ENCODE peak calls at places on chromosomes 7 and 10, in six cellular contexts. M is GM23338, I is HFF-Myc, Y is endodermal cell, U is BE2C, W is GM12865. X is an unnamed sample.

GRCh38 chr10:79074732-79075131 is 6.0 kb downstream of the ZMIZ1 start:
- DNase-seq in M (no peak), I (no peak), Y (no peak), U (no peak), W (no peak), X (peak)

GRCh38 chr10:6095810-6096209 is 7.0 kb downstream of the RBM17 start:
- DNase-seq in M (no peak), I (no peak), Y (no peak), U (no peak), W (no peak), X (no peak)

GRCh38 chr10:48439581-48440041 is 133.1 kb downstream of the MAPK8 start:
- DNase-seq in M (peak), I (no peak), Y (peak), U (no peak), W (no peak), X (peak)

GRCh38 chr7:29564455-29565185 is 985 bp downstream of the PRR15 start:
- DNase-seq in M (peak), I (no peak), Y (peak), U (peak), W (no peak), X (peak)

GRCh38 chr7:95687759-95688343 is 84.5 kb upstream of the DYNC1I1 start:
- DNase-seq in M (peak), I (no peak), Y (peak), U (peak), W (peak), X (no peak)

GRCh38 chr10:116733566-116733965 is 8.8 kb downstream of the HSPA12A start:
- DNase-seq in M (no peak), I (no peak), Y (no peak), U (no peak), W (no peak), X (peak)

GRCh38 chr7:157808042-157808441 is 471.2 kb downstream of the DNAJB6 start:
- DNase-seq in M (no peak), I (no peak), Y (no peak), U (no peak), W (no peak), X (no peak)

GRCh38 chr7:95545007-95545615 is 51.2 kb downstream of the PDK4 start:
- DNase-seq in M (peak), I (peak), Y (peak), U (no peak), W (no peak), X (peak)

GRCh38 chr10:91313761-91314520 is 93.5 kb downstream of the PCGF5 start:
- DNase-seq in M (no peak), I (peak), Y (no peak), U (no peak), W (no peak), X (peak)

GRCh38 chr7:44867073-44867990 is 18.0 kb downstream of the PURB start:
- DNase-seq in M (no peak), I (no peak), Y (no peak), U (peak), W (no peak), X (peak)

GRCh38 chr10:79904671-79905321 is 44.1 kb downstream of the SFTPD start:
- DNase-seq in M (peak), I (peak), Y (peak), U (peak), W (peak), X (peak)

GRCh38 chr7:151925446-151926335 is 30.6 kb upstream of the GALNTL5 start:
- DNase-seq in M (no peak), I (no peak), Y (no peak), U (no peak), W (peak), X (no peak)

GRCh38 chr7:36157506-36158320 is 4.7 kb downstream of the EEPD1 start:
- DNase-seq in M (no peak), I (no peak), Y (peak), U (no peak), W (no peak), X (no peak)

GRCh38 chr10:11107953-11108352 is 90.3 kb downstream of the CELF2 start:
- DNase-seq in M (peak), I (no peak), Y (no peak), U (no peak), W (no peak), X (no peak)

GRCh38 chr7:13159467-13160184 is 472.2 kb downstream of the ARL4A start:
- DNase-seq in M (no peak), I (no peak), Y (no peak), U (no peak), W (peak), X (no peak)
- H3K4me3 ChIP-seq in M (no peak), I (no peak), Y (no peak), U (no peak), W (no peak), X (no peak)

GRCh38 chr10:102948163-102948562 is 30.1 kb downstream of the CNNM2 start:
- DNase-seq in M (no peak), I (no peak), Y (no peak), U (no peak), W (no peak), X (no peak)
- H3K4me3 ChIP-seq in M (no peak), I (no peak), Y (no peak), U (no peak), W (no peak), X (no peak)

GRCh38 chr10:92697663-92698511 is 8.1 kb downstream of the HHEX start:
- DNase-seq in M (no peak), I (no peak), Y (no peak), U (no peak), W (peak), X (peak)

GRCh38 chr10:92695679-92696605 is 6.2 kb downstream of the HHEX start:
- DNase-seq in M (peak), I (no peak), Y (peak), U (no peak), W (no peak), X (peak)

GRCh38 chr10:92699518-92700272 is 9.9 kb downstream of the HHEX start:
- DNase-seq in M (peak), I (no peak), Y (peak), U (peak), W (peak), X (peak)

GRCh38 chr10:92699193-92699517 is 9.4 kb downstream of the HHEX start:
- DNase-seq in M (peak), I (no peak), Y (no peak), U (no peak), W (no peak), X (peak)

DNA sequence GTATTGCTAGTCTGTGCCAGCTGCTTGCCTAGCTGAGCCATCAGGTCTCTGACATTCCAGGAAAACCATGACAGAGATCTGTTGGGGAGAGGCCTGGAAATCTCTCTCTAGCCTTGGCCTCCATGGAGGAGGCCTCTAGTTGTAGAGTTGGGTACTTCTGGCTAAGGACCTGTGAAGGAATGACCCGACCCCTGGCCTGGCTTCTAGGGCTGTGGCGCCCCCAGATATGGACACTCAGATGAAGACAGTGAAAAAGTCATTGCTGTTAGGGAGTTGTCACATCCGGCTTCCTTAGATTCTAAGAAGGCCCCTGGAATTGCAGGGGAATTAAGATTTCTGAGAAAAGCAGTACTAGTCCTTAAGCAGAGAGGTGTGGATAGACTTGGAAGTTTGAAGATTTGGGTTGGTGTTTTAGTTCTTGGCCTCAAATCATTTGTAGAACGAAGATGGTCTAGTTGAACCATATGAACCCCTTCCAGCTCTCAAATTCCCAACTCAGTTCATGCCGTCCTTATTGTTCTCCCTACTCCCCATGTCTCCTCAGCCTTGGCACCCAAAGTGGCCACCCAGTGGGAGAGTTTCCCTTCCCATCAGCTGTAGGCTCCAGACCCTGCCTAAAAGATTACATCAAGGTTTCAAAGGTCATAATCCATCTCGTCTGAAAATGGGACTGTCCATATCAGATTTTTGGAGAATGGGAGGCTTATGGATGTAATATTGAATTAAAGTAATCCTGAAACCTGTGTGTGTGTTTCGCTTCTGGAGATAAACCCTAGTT is 7.0 kb downstream of the HHEX start:
- DNase-seq in M (peak), I (no peak), Y (peak), U (no peak), W (no peak), X (peak)
- H3K4me3 ChIP-seq in M (peak), I (no peak), Y (no peak), U (no peak), W (no peak), X (peak)

DNA sequence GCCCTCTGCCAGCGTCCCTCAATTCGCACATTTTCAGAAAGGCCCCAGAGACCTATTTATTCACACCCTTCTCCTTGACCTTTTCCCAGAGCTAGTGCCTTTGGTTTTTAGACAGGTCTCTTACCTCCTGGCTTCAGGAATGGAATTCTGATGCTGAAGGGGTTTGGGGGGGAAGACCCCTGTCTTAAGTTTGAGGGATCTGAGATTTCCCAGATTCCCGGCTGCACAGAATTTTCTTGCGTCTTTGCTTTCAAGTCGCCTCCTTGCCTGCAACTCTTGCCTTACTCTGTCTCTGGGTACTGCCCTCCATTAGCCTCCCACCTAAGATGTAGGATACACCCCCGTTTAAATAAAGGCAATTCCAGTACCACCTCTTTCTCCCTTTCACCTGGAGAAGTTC is 1.9 kb downstream of the GATA3 start:
- DNase-seq in M (no peak), I (no peak), Y (no peak), U (no peak), W (no peak), X (peak)
- H3K4me3 ChIP-seq in M (peak), I (no peak), Y (peak), U (peak), W (no peak), X (no peak)